ENCODE peak calls at places on chromosome 16, in ten cellular contexts. One of them, this sample, is unnamed.

GRCh38 chr16:12062343-12063003 is 85.9 kb downstream of the SNX29 start:
- DNase-seq in CD8-positive, alpha-beta memory T cell: no peak
- DNase-seq in naive thymus-derived CD8-positive, alpha-beta T cell: no peak
- DNase-seq in NCI-H774: no peak
- DNase-seq in mesendoderm: peak
- DNase-seq in amygdala: no peak
- DNase-seq in GOT3: peak
- DNase-seq in ureter: peak
- DNase-seq in stimulated activated CD4-positive, alpha-beta T cell treated with anti-CD3 and anti-CD28 coated beads, Interleukin-15, amount 100 ng/mL, for 1 hour: no peak
- DNase-seq in activated CD8-positive, alpha-beta memory T cell treated with anti-CD3 and anti-CD28 coated beads, Interleukin-2, amount 50 U/mL, for 48 hours: no peak
- DNase-seq in this sample: peak

GRCh38 chr16:17414421-17414820 is 56.3 kb downstream of the XYLT1 start:
- DNase-seq in stimulated activated CD4-positive, alpha-beta T cell treated with anti-CD3 and anti-CD28 coated beads, Interleukin-15, amount 100 ng/mL, for 1 hour: no peak
- DNase-seq in activated CD8-positive, alpha-beta memory T cell treated with anti-CD3 and anti-CD28 coated beads, Interleukin-2, amount 50 U/mL, for 48 hours: peak
- DNase-seq in GOT3: no peak
- DNase-seq in ureter: no peak
- DNase-seq in CD8-positive, alpha-beta memory T cell: no peak
- DNase-seq in naive thymus-derived CD8-positive, alpha-beta T cell: peak
- DNase-seq in amygdala: no peak
- DNase-seq in mesendoderm: no peak
- DNase-seq in NCI-H774: no peak
- DNase-seq in this sample: no peak

GRCh38 chr16:53094013-53094630 is 39.3 kb downstream of the CHD9 start:
- DNase-seq in GOT3: no peak
- DNase-seq in naive thymus-derived CD8-positive, alpha-beta T cell: no peak
- DNase-seq in ureter: peak
- DNase-seq in CD8-positive, alpha-beta memory T cell: peak
- DNase-seq in amygdala: peak
- DNase-seq in mesendoderm: no peak
- DNase-seq in activated CD8-positive, alpha-beta memory T cell treated with anti-CD3 and anti-CD28 coated beads, Interleukin-2, amount 50 U/mL, for 48 hours: no peak
- DNase-seq in stimulated activated CD4-positive, alpha-beta T cell treated with anti-CD3 and anti-CD28 coated beads, Interleukin-15, amount 100 ng/mL, for 1 hour: no peak
- DNase-seq in NCI-H774: peak
- DNase-seq in this sample: no peak

GRCh38 chr16:3175157-3176153 is 12.5 kb upstream of the OR1F1 start:
- DNase-seq in amygdala: no peak
- DNase-seq in ureter: no peak
- DNase-seq in activated CD8-positive, alpha-beta memory T cell treated with anti-CD3 and anti-CD28 coated beads, Interleukin-2, amount 50 U/mL, for 48 hours: peak
- DNase-seq in stimulated activated CD4-positive, alpha-beta T cell treated with anti-CD3 and anti-CD28 coated beads, Interleukin-15, amount 100 ng/mL, for 1 hour: no peak
- DNase-seq in GOT3: no peak
- DNase-seq in mesendoderm: peak
- DNase-seq in NCI-H774: no peak
- DNase-seq in CD8-positive, alpha-beta memory T cell: no peak
- DNase-seq in naive thymus-derived CD8-positive, alpha-beta T cell: no peak
- DNase-seq in this sample: no peak

GRCh38 chr16:75138636-75139035 is 9.7 kb upstream of the ZFP1 start:
- DNase-seq in mesendoderm: peak
- DNase-seq in ureter: no peak
- DNase-seq in stimulated activated CD4-positive, alpha-beta T cell treated with anti-CD3 and anti-CD28 coated beads, Interleukin-15, amount 100 ng/mL, for 1 hour: no peak
- DNase-seq in CD8-positive, alpha-beta memory T cell: no peak
- DNase-seq in naive thymus-derived CD8-positive, alpha-beta T cell: no peak
- DNase-seq in NCI-H774: no peak
- DNase-seq in amygdala: no peak
- DNase-seq in GOT3: no peak
- DNase-seq in activated CD8-positive, alpha-beta memory T cell treated with anti-CD3 and anti-CD28 coated beads, Interleukin-2, amount 50 U/mL, for 48 hours: no peak
- DNase-seq in this sample: no peak

GRCh38 chr16:22397459-22397858 is 23.0 kb upstream of the CDR2 start:
- DNase-seq in NCI-H774: no peak
- DNase-seq in CD8-positive, alpha-beta memory T cell: no peak
- DNase-seq in stimulated activated CD4-positive, alpha-beta T cell treated with anti-CD3 and anti-CD28 coated beads, Interleukin-15, amount 100 ng/mL, for 1 hour: no peak
- DNase-seq in GOT3: no peak
- DNase-seq in ureter: no peak
- DNase-seq in activated CD8-positive, alpha-beta memory T cell treated with anti-CD3 and anti-CD28 coated beads, Interleukin-2, amount 50 U/mL, for 48 hours: no peak
- DNase-seq in naive thymus-derived CD8-positive, alpha-beta T cell: no peak
- DNase-seq in mesendoderm: no peak
- DNase-seq in amygdala: no peak
- DNase-seq in this sample: peak

GRCh38 chr16:89924298-89924924 is 1.3 kb downstream of the TUBB3 start:
- DNase-seq in NCI-H774: no peak
- DNase-seq in naive thymus-derived CD8-positive, alpha-beta T cell: no peak
- DNase-seq in mesendoderm: peak
- DNase-seq in CD8-positive, alpha-beta memory T cell: peak
- DNase-seq in ureter: peak
- DNase-seq in stimulated activated CD4-positive, alpha-beta T cell treated with anti-CD3 and anti-CD28 coated beads, Interleukin-15, amount 100 ng/mL, for 1 hour: no peak
- DNase-seq in amygdala: peak
- DNase-seq in GOT3: no peak
- DNase-seq in activated CD8-positive, alpha-beta memory T cell treated with anti-CD3 and anti-CD28 coated beads, Interleukin-2, amount 50 U/mL, for 48 hours: peak
- DNase-seq in this sample: no peak

GRCh38 chr16:53130193-53131049 is 75.6 kb downstream of the CHD9 start:
- DNase-seq in stimulated activated CD4-positive, alpha-beta T cell treated with anti-CD3 and anti-CD28 coated beads, Interleukin-15, amount 100 ng/mL, for 1 hour: peak
- DNase-seq in GOT3: peak
- DNase-seq in CD8-positive, alpha-beta memory T cell: peak
- DNase-seq in amygdala: peak
- DNase-seq in ureter: peak
- DNase-seq in NCI-H774: peak
- DNase-seq in mesendoderm: peak
- DNase-seq in naive thymus-derived CD8-positive, alpha-beta T cell: peak
- DNase-seq in activated CD8-positive, alpha-beta memory T cell treated with anti-CD3 and anti-CD28 coated beads, Interleukin-2, amount 50 U/mL, for 48 hours: peak
- DNase-seq in this sample: peak

GRCh38 chr16:76195648-76196047 is 81.6 kb upstream of the CNTNAP4 start:
- DNase-seq in amygdala: no peak
- DNase-seq in naive thymus-derived CD8-positive, alpha-beta T cell: no peak
- DNase-seq in stimulated activated CD4-positive, alpha-beta T cell treated with anti-CD3 and anti-CD28 coated beads, Interleukin-15, amount 100 ng/mL, for 1 hour: no peak
- DNase-seq in mesendoderm: no peak
- DNase-seq in ureter: no peak
- DNase-seq in activated CD8-positive, alpha-beta memory T cell treated with anti-CD3 and anti-CD28 coated beads, Interleukin-2, amount 50 U/mL, for 48 hours: no peak
- DNase-seq in GOT3: no peak
- DNase-seq in NCI-H774: no peak
- DNase-seq in CD8-positive, alpha-beta memory T cell: no peak
- DNase-seq in this sample: no peak

GRCh38 chr16:13335894-13336293 is 434.5 kb downstream of the SHISA9 start:
- DNase-seq in amygdala: no peak
- DNase-seq in CD8-positive, alpha-beta memory T cell: no peak
- DNase-seq in stimulated activated CD4-positive, alpha-beta T cell treated with anti-CD3 and anti-CD28 coated beads, Interleukin-15, amount 100 ng/mL, for 1 hour: no peak
- DNase-seq in GOT3: no peak
- DNase-seq in naive thymus-derived CD8-positive, alpha-beta T cell: no peak
- DNase-seq in NCI-H774: no peak
- DNase-seq in mesendoderm: no peak
- DNase-seq in ureter: no peak
- DNase-seq in activated CD8-positive, alpha-beta memory T cell treated with anti-CD3 and anti-CD28 coated beads, Interleukin-2, amount 50 U/mL, for 48 hours: no peak
- DNase-seq in this sample: no peak